ENCODE peak calls at places on chromosomes 7 and 10, in six cellular contexts. S is IMR-90, E is colonic mucosa, Y is neural progenitor cell, R is endothelial cell of umbilical vein, J is mammary epithelial cell. Q is an unnamed sample.

GRCh38 chr10:77524300-77524711 is 113.3 kb downstream of the KCNMA1 start:
- DNase-seq in R (no peak), S (peak; percentile 87), Y (no peak), J (peak; percentile 24), E (no peak), Q (peak; percentile 65)

GRCh38 chr7:150974468-150975391 is 3.4 kb downstream of the KCNH2 start:
- DNase-seq in Y (peak; percentile 71), S (peak; percentile 25), E (peak; percentile 87), J (no peak), R (peak; percentile 12), Q (no peak)

GRCh38 chr7:80078159-80078731 is 56.4 kb upstream of the GNAI1 start:
- DNase-seq in S (peak; percentile 40), Y (no peak), E (no peak), J (peak; percentile 25), R (peak; percentile 48), Q (peak; percentile 37)

GRCh38 chr7:43766564-43766963 is 8.1 kb downstream of the BLVRA start:
- DNase-seq in E (no peak), S (no peak), R (no peak), J (no peak), Y (peak; percentile 27), Q (no peak)

GRCh38 chr10:77226871-77227557 is 410.6 kb downstream of the KCNMA1 start:
- DNase-seq in S (peak; percentile 61), E (no peak), J (peak; percentile 45), Y (no peak), R (no peak), Q (no peak)

GRCh38 chr10:86961481-86962091 is 3.2 kb downstream of the SNCG start:
- DNase-seq in S (peak; percentile 55), Y (no peak), J (peak; percentile 65), R (no peak), E (peak; percentile 15), Q (no peak)

GRCh38 chr7:816751-817671 is 15.3 kb upstream of the SUN1 start:
- DNase-seq in S (no peak), R (peak; percentile 49), E (peak; percentile 57), J (peak; percentile 54), Y (peak; percentile 52), Q (no peak)

GRCh38 chr7:116327135-116327534 is 116.8 kb downstream of the TES start:
- DNase-seq in R (peak; percentile 49), J (no peak), S (no peak), Y (no peak), E (no peak), Q (no peak)

GRCh38 chr7:17185690-17186070 is 112.8 kb upstream of the AHR start:
- DNase-seq in Y (no peak), R (peak; percentile 45), J (peak; percentile 27), S (peak; percentile 74), E (no peak), Q (peak; percentile 57)

GRCh38 chr10:128095753-128096469 is 30.3 kb downstream of the MKI67 start:
- DNase-seq in S (no peak), E (no peak), R (no peak), Y (no peak), J (no peak), Q (no peak)

GRCh38 chr10:73992899-73993788 is 4.8 kb upstream of the VCL start:
- DNase-seq in J (peak; percentile 19), Y (no peak), S (peak; percentile 61), E (no peak), R (peak; percentile 87), Q (peak; percentile 75)

GRCh38 chr10:18340496-18341051 is 200.3 kb downstream of the CACNB2 start:
- DNase-seq in Y (peak; percentile 3), R (no peak), J (no peak), E (no peak), S (peak; percentile 45), Q (peak; percentile 44)
- H3K9ac ChIP-seq in Y (no peak overlapping the region), R (no peak overlapping the region), J (no peak overlapping the region), E (peak overlapping the region; percentile 35), S (peak overlapping the region; percentile 74), Q (no peak overlapping the region)

GRCh38 chr10:18463673-18464211 is 187.6 kb downstream of the NSUN6 start:
- DNase-seq in S (no peak), J (no peak), R (no peak), E (no peak), Y (no peak), Q (no peak)
- TF ChIP-seq CTCF in S (no peak), J (no peak), R (no peak), E (no peak), Y (no peak), Q (no peak)

DNA sequence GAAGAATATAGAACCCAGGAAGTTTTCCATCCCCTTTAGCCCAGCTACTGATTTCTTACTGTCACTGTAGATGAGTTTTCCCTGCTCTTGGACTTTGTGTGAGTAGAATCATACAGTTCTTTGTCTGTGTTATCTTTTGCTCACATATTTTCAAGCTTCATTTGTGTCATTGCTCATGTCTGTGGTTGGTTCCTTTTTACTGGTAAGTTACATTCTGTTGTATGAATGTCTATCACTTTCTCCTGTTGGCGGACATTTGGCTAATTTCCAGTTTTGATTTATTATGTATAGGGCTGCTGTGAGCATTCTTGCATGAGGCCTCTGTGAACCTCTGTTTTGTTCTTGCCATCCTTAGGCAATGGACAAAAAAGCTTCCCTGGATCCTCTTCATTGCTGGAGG is 5.3 kb downstream of the GLRX3 start:
- DNase-seq in J (no peak), Y (no peak), R (peak; percentile 10), E (no peak), S (peak; percentile 36), Q (peak; percentile 54)
- H3K4me1 ChIP-seq in J (peaks cover 21% of the 10 kb centered on the region), Y (peaks cover 9% of the 10 kb centered on the region), R (peaks cover 16% of the 10 kb centered on the region), E (peaks cover 3% of the 10 kb centered on the region), S (peaks cover 14% of the 10 kb centered on the region), Q (peaks cover 6% of the 10 kb centered on the region)

GRCh38 chr7:34734786-34735185 is 76.8 kb downstream of the NPSR1 start:
- DNase-seq in Y (no peak), E (no peak), S (no peak), R (no peak), J (no peak), Q (no peak)

GRCh38 chr7:34740840-34741239 is 82.8 kb downstream of the NPSR1 start:
- DNase-seq in S (no peak), Y (no peak), J (no peak), R (no peak), E (no peak), Q (no peak)

GRCh38 chr7:34739651-34740300 is 81.8 kb downstream of the NPSR1 start:
- DNase-seq in J (no peak), R (no peak), E (no peak), Y (no peak), S (no peak), Q (no peak)

GRCh38 chr7:34735526-34735925 is 77.5 kb downstream of the NPSR1 start:
- DNase-seq in S (no peak), E (no peak), R (no peak), Y (no peak), J (no peak), Q (no peak)
- H3K9ac ChIP-seq in S (no peak overlapping the region), E (no peak overlapping the region), R (no peak overlapping the region), Y (no peak overlapping the region), J (no peak overlapping the region), Q (no peak overlapping the region)

Q was measured in fibroblast of lung.